ENCODE peak calls at places on chromosomes 2 and 18, in four cellular contexts. A, P, M and O are unnamed samples.

GRCh38 chr2:85312404-85312803 is 15.4 kb downstream of the TGOLN2 start:
- DNase-seq in A (no peak), P (no peak), M (peak; percentile 94), O (no peak)

GRCh38 chr2:232942831-232943230 is 70.2 kb downstream of the NGEF start:
- DNase-seq in A (no peak), P (no peak), M (peak; percentile 36), O (no peak)

GRCh38 chr2:86298411-86299390 is 38.7 kb downstream of the REEP1 start:
- DNase-seq in A (no peak), P (no peak), M (peak; percentile 40), O (no peak)

GRCh38 chr2:61855178-61855523 is 1.3 kb upstream of the FAM161A start:
- DNase-seq in A (peak; percentile 9), P (no peak), M (no peak), O (no peak)

GRCh38 chr2:173192071-173192470 is 116.4 kb downstream of the MAP3K20 start:
- DNase-seq in A (no peak), P (no peak), M (no peak), O (no peak)

GRCh38 chr2:212364106-212364505 is 174.5 kb downstream of the ERBB4 start:
- DNase-seq in A (peak; percentile 43), P (no peak), M (peak; percentile 59), O (no peak)

GRCh38 chr2:36270758-36271157 is 84.8 kb upstream of the CRIM1 start:
- DNase-seq in A (no peak), P (no peak), M (no peak), O (no peak)

GRCh38 chr18:61597321-61597720 is 264.1 kb downstream of the CDH20 start:
- DNase-seq in A (no peak), P (no peak), M (no peak), O (no peak)

GRCh38 chr2:9333591-9334171 is 89.6 kb downstream of the ITGB1BP1 start:
- DNase-seq in A (peak; percentile 66), P (no peak), M (peak; percentile 92), O (no peak)

GRCh38 chr2:102141915-102142828 is at the start of gene IL1R1:
- DNase-seq in A (peak; percentile 35), P (no peak), M (peak; percentile 97), O (no peak)

GRCh38 chr2:74206180-74206688 is 7.8 kb downstream of the MTHFD2 start:
- DNase-seq in A (peak; percentile 24), P (peak; percentile 53), M (peak; percentile 70), O (no peak)

GRCh38 chr2:172307800-172308199 is 119.6 kb upstream of the ITGA6 start:
- DNase-seq in A (no peak), P (no peak), M (peak; percentile 13), O (no peak)

GRCh38 chr2:240595381-240596079 is 9.0 kb downstream of the CAPN10 start:
- DNase-seq in A (no peak), P (peak; percentile 35), M (peak; percentile 31), O (no peak)

GRCh38 chr18:37537868-37538525 is 27.6 kb downstream of the CELF4 start:
- DNase-seq in A (peak; percentile 15), P (no peak), M (peak; percentile 83), O (no peak)

GRCh38 chr18:9735238-9735637 is 27.1 kb downstream of the RAB31 start:
- DNase-seq in A (no peak), P (no peak), M (no peak), O (peak; percentile 95)

GRCh38 chr2:174033163-174033550 is 68.0 kb upstream of the SP3 start:
- DNase-seq in A (no peak), P (no peak), M (no peak), O (no peak)

GRCh38 chr2:237996041-237996593 is 29.3 kb downstream of the UBE2F start:
- DNase-seq in A (peak; percentile 31), P (no peak), M (peak; percentile 75), O (no peak)

GRCh38 chr2:171547720-171548119 is 25.4 kb downstream of the CYBRD1 start:
- DNase-seq in A (peak; percentile 48), P (no peak), M (peak; percentile 49), O (no peak)

GRCh38 chr2:182920631-182921056 is 54.2 kb upstream of the FRZB start:
- DNase-seq in A (no peak), P (no peak), M (no peak), O (peak; percentile 2)
- H3K4me3 ChIP-seq in A (no peak overlapping the region), P (no peak overlapping the region), M (no peak overlapping the region), O (no peak overlapping the region)

DNA sequence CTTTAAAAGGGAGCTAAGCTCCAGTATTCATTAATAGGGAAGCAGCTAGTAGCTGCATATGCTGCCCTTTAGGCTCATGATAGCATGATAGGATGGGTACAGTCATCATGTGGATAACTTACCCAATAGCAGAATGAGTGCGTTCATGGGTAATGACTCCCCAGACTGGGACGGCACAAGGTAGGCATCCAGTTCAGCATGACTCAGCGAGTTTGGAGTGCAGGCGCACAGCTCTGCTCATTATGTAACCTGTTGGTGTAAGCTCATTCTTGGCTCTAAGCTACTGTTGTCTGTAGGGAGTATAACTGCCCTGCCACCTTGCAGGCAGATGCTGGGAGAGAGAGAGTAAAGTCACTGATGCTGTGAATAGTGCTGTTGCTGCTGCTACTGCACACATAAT is 209.2 kb upstream of the SYT4 start:
- DNase-seq in A (no peak), P (no peak), M (peak; percentile 1), O (peak; percentile 37)
- H3K4me3 ChIP-seq in A (no peak overlapping the region), P (no peak overlapping the region), M (no peak overlapping the region), O (no peak overlapping the region)

GRCh38 chr2:191010887-191011885 is 2.8 kb downstream of the STAT1 start:
- DNase-seq in A (no peak), P (no peak), M (peak; percentile 30), O (no peak)
- H3K4me3 ChIP-seq in A (no peak overlapping the region), P (peak overlapping the region; percentile 95), M (peak overlapping the region; percentile 83), O (no peak overlapping the region)

GRCh38 chr2:181106789-181107418 is 126.5 kb downstream of the UBE2E3 start:
- DNase-seq in A (peak; percentile 53), P (no peak), M (peak; percentile 86), O (no peak)

GRCh38 chr2:181105562-181105961 is 125.2 kb downstream of the UBE2E3 start:
- DNase-seq in A (no peak), P (no peak), M (no peak), O (no peak)

GRCh38 chr2:181106229-181106628 is 125.8 kb downstream of the UBE2E3 start:
- DNase-seq in A (no peak), P (no peak), M (peak; percentile 48), O (no peak)

GRCh38 chr2:181103659-181104058 is 123.3 kb downstream of the UBE2E3 start:
- DNase-seq in A (no peak), P (no peak), M (no peak), O (no peak)

GRCh38 chr2:181104512-181105121 is 124.2 kb downstream of the UBE2E3 start:
- DNase-seq in A (peak; percentile 49), P (peak; percentile 49), M (peak; percentile 74), O (peak; percentile 68)
- H3K4me3 ChIP-seq in A (no peak overlapping the region), P (no peak overlapping the region), M (no peak overlapping the region), O (no peak overlapping the region)